ENCODE peak calls at places on chromosome 12, in six cellular contexts. C, J, Y, S, L and U are unnamed samples.
A peak's percentile ranks its signal among the peaks of the same experiment; 100 is the strongest.

GRCh38 chr12:69555461-69555860 is 29.8 kb upstream of the CCT2 start:
- DNase-seq in Y (no peak), L (no peak), S (peak; percentile 85), C (no peak), J (peak; percentile 82), U (no peak)

GRCh38 chr12:109934026-109934425 is 34.0 kb downstream of the TCHP start:
- DNase-seq in J (no peak), C (no peak), S (no peak), Y (peak; percentile 20), L (no peak), U (no peak)

GRCh38 chr12:78421011-78421410 is 443.6 kb upstream of the SYT1 start:
- DNase-seq in L (no peak), Y (no peak), C (no peak), J (no peak), S (no peak), U (no peak)

GRCh38 chr12:20489645-20490044 is 121.3 kb downstream of the PDE3A start:
- DNase-seq in C (no peak), L (no peak), J (no peak), S (no peak), Y (no peak), U (no peak)

GRCh38 chr12:87425942-87426554 is 603.2 kb downstream of the C12orf50 start:
- DNase-seq in C (no peak), S (peak; percentile 91), L (no peak), J (peak; percentile 85), Y (no peak), U (no peak)

GRCh38 chr12:51269174-51270066 is 795 bp downstream of the SMAGP start:
- DNase-seq in Y (no peak), S (peak; percentile 40), L (peak; percentile 65), J (no peak), C (peak; percentile 9), U (no peak)

GRCh38 chr12:114848661-114849060 is 164.7 kb upstream of the TBX3 start:
- DNase-seq in S (peak; percentile 12), J (no peak), L (no peak), C (no peak), Y (no peak), U (no peak)

GRCh38 chr12:121301876-121302275 is 5.4 kb upstream of the CAMKK2 start:
- DNase-seq in S (no peak), C (no peak), Y (no peak), J (no peak), L (no peak), U (peak; percentile 10)

GRCh38 chr12:65655074-65655493 is 169.2 kb upstream of the HMGA2 start:
- DNase-seq in Y (no peak), S (peak; percentile 85), C (no peak), J (peak; percentile 70), L (no peak), U (no peak)

GRCh38 chr12:130956009-130956408 is 2.3 kb downstream of the ADGRD1 start:
- DNase-seq in L (no peak), C (no peak), S (no peak), Y (no peak), J (no peak), U (peak; percentile 76)

GRCh38 chr12:123363385-123363742 is 1.3 kb downstream of the SBNO1 start:
- DNase-seq in Y (no peak), J (no peak), C (no peak), S (peak; percentile 27), L (no peak), U (peak; percentile 15)